ENCODE peak calls at places on chromosome 3, in five cellular contexts. J is neuronal stem cell, T is H9, F is H1, H is trophoblast cell. O is an unnamed sample.

GRCh38 chr3:59422312-59422711 is 372.5 kb upstream of the CFAP20DC start:
- DNase-seq in T (no peak), J (no peak), H (no peak), F (no peak), O (peak; percentile 60)

GRCh38 chr3:143119974-143120715 is 574 bp downstream of the CHST2 start:
- DNase-seq in H (peak; percentile 35), J (peak; percentile 39), F (no peak), T (peak; percentile 47), O (no peak)

GRCh38 chr3:106058485-106058884 is 189.7 kb upstream of the CBLB start:
- DNase-seq in H (peak; percentile 86), F (no peak), T (no peak), J (no peak), O (no peak)

GRCh38 chr3:71388535-71389120 is 194.9 kb downstream of the FOXP1 start:
- DNase-seq in H (no peak), F (no peak), J (no peak), T (no peak), O (no peak)

GRCh38 chr3:9553021-9553948 is at the start of gene LHFPL4:
- DNase-seq in F (no peak), H (no peak), J (peak; percentile 6), T (peak; percentile 32), O (no peak)

GRCh38 chr3:123559040-123559861 is 25.6 kb downstream of the HACD2 start:
- DNase-seq in T (no peak), H (peak; percentile 78), J (peak; percentile 45), F (no peak), O (peak; percentile 62)

GRCh38 chr3:151300554-151300953 is 16.1 kb downstream of the GPR87 start:
- DNase-seq in F (no peak), J (no peak), H (no peak), T (no peak), O (no peak)

GRCh38 chr3:161156936-161157335 is 51.8 kb upstream of the B3GALNT1 start:
- DNase-seq in H (no peak), J (no peak), T (no peak), F (no peak), O (peak; percentile 36)

GRCh38 chr3:13856006-13856405 is 23.9 kb downstream of the WNT7A start:
- DNase-seq in J (no peak), H (no peak), T (no peak), F (no peak), O (no peak)

GRCh38 chr3:134937256-134938023 is 142.4 kb downstream of the EPHB1 start:
- DNase-seq in H (no peak), F (peak; percentile 17), T (peak; percentile 71), J (peak; percentile 94), O (no peak)

DNA sequence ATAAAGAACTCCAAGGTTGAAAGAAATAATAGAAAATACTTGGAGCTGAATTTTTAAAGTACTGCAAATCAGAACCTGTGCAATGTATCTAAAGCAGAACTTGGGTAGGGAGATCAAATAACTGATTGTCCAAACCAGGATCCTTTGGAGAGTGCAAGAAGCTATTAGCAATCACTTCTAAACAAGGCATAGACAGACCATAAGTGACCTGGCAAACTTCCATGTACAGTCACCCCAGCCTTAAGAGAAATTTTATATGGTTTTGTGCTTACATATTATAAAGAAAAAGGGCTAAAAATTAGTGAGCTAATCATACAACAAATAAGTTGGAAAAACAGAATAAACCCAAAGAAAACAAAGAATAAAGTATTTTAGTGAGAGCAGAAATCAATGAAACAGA is 35.2 kb downstream of the ETV5 start:
- DNase-seq in J (no peak), H (no peak), T (no peak), F (no peak), O (no peak)
- H2BK12ac ChIP-seq in J (no peak overlapping the region), H (no peak overlapping the region), T (no peak overlapping the region), F (no peak overlapping the region), O (no peak overlapping the region)

DNA sequence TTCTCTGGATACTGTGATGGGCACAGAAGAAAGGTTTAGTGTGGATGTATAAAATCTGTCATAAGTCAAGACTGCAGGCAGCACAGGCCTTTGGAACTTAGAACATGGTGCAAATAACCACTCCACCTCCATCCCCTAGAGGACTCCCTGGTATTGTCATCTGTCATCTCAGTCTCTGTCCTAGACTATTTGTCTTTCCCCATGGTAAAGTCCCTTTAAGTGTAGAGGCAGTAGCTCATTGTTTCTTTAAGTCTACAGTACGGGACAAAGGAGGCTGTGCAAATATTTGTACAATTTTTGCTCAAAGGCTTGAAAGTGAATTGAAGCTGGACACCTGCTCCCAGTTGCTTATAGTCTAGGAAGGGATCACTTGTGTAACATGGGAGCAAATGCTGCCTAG is 3.2 kb upstream of the PXYLP1 start:
- DNase-seq in F (no peak), T (no peak), H (no peak), J (no peak), O (no peak)
- H2BK12ac ChIP-seq in F (no peak overlapping the region), T (no peak overlapping the region), H (no peak overlapping the region), J (no peak overlapping the region), O (no peak overlapping the region)

GRCh38 chr3:125068265-125068664 is 12.5 kb upstream of the HEG1 start:
- DNase-seq in J (no peak), T (no peak), F (no peak), H (no peak), O (no peak)

GRCh38 chr3:125069452-125069851 is 13.7 kb upstream of the HEG1 start:
- DNase-seq in J (no peak), F (no peak), H (no peak), T (no peak), O (no peak)

GRCh38 chr3:125062904-125063618 is 7.3 kb upstream of the HEG1 start:
- DNase-seq in H (peak; percentile 99), F (no peak), J (no peak), T (no peak), O (peak; percentile 80)

GRCh38 chr3:125069968-125070745 is 14.4 kb upstream of the HEG1 start:
- DNase-seq in H (peak; percentile 79), J (no peak), F (no peak), T (no peak), O (no peak)

GRCh38 chr3:125067225-125067624 is 11.4 kb upstream of the HEG1 start:
- DNase-seq in H (peak; percentile 92), F (no peak), J (no peak), T (peak; percentile 15), O (no peak)
- H2BK12ac ChIP-seq in H (no peak overlapping the region), F (peak overlapping the region; percentile 20), J (no peak overlapping the region), T (no peak overlapping the region), O (peak overlapping the region; percentile 85)

DNA sequence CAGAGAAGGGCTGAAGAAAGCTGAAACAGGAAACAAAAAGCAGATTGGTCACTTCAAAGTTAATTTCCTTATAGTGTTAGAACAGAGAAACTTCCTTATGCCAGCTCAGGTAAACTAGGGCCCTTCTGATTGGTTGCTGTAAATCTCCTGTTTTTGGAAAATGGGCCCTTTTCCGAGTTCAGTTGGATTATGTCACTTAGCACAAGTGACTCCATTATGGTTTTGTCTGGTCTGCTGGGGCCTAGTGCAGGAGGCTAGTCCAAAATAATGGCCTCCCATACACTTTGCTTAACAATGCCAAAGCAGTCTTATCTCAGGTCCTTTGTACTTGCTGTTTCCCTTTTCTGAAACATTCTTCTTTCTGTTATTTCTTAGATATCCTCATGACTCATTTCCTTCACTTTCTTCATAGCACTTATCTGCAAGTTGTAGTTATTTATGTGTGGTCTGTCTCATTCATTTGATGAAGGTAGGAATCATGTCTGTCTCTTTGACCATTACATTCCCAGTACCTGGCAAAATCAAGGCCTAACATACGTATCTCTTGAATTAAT is 7.7 kb upstream of the DCP1A start:
- DNase-seq in H (no peak), F (no peak), T (no peak), J (no peak), O (peak; percentile 9)
- H2BK12ac ChIP-seq in H (no peak overlapping the region), F (no peak overlapping the region), T (no peak overlapping the region), J (no peak overlapping the region), O (no peak overlapping the region)

DNA sequence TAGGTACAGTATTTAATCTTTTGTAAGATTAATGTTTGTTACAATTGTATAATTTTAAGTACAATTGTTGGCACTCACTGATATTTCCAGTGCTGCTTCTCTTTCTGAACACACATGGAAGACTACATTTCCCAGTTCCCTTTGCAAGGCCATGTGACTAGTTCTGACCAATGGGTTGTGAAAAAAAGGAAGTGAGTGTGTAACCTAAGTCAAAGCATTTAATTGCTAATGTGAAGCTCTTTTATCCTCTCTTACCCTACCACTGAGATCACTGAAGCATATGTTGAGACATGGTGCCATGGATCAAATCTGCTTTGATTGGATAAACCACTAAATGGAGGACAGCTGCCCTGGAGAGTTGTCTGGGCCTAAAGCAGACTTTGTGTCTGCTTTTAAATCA is 83.9 kb upstream of the PLXND1 start:
- DNase-seq in F (no peak), T (peak; percentile 60), J (peak; percentile 48), H (peak; percentile 65), O (peak; percentile 75)
- H2BK12ac ChIP-seq in F (no peak overlapping the region), T (no peak overlapping the region), J (no peak overlapping the region), H (no peak overlapping the region), O (no peak overlapping the region)

O was measured in mesenchymal stem cell.